ENCODE peak calls at places on chromosomes 12 and 14, in five cellular contexts. P is ELF-1; X is MV-4-11; J is activated gamma-delta T cell treated with anti-CD3 and anti-CD28 coated beads, Interleukin-2, amount 50 U/mL, for 16 hours; Y is astrocyte of the spinal cord. I is an unnamed sample.

GRCh38 chr12:50597200-50598195 is 92.7 kb downstream of the DIP2B start:
- DNase-seq in Y (peak; percentile 77), X (peak; percentile 54), P (no peak), J (peak; percentile 19), I (peak; percentile 76)

GRCh38 chr12:113103756-113104450 is 31.7 kb downstream of the RASAL1 start:
- DNase-seq in J (no peak), X (no peak), P (peak; percentile 84), Y (no peak), I (no peak)

GRCh38 chr14:20489093-20489994 is 16.0 kb upstream of the RNASE10 start:
- DNase-seq in X (peak; percentile 80), P (no peak), Y (peak; percentile 17), J (no peak), I (peak; percentile 44)

GRCh38 chr14:95535226-95536021 is 574 bp downstream of the GLRX5 start:
- DNase-seq in P (no peak), J (no peak), Y (no peak), X (no peak), I (no peak)

GRCh38 chr12:104243971-104244370 is 28.4 kb downstream of the TXNRD1 start:
- DNase-seq in X (no peak), J (no peak), Y (no peak), P (no peak), I (no peak)

GRCh38 chr12:48003226-48004038 is 844 bp downstream of the COL2A1 start:
- DNase-seq in X (no peak), Y (peak; percentile 3), J (no peak), P (peak; percentile 41), I (no peak)

GRCh38 chr14:32230181-32230580 is 27.1 kb upstream of the RNU6-8 start:
- DNase-seq in Y (peak; percentile 41), P (no peak), J (no peak), X (no peak), I (no peak)

GRCh38 chr12:100843061-100843460 is 48.5 kb downstream of the ANO4 start:
- DNase-seq in Y (no peak), P (no peak), X (no peak), J (no peak), I (no peak)

GRCh38 chr14:60488175-60488574 is 2.3 kb upstream of the C14orf39 start:
- DNase-seq in P (no peak), J (no peak), Y (no peak), X (no peak), I (no peak)

GRCh38 chr14:33768458-33768830 is 182.4 kb downstream of the EGLN3 start:
- DNase-seq in Y (no peak), J (no peak), P (no peak), X (no peak), I (no peak)

GRCh38 chr14:93105362-93105761 is 10.4 kb downstream of the ITPK1 start:
- DNase-seq in P (no peak), X (peak; percentile 78), J (no peak), Y (peak; percentile 60), I (peak; percentile 75)

GRCh38 chr12:67650127-67650495 is 1.6 kb downstream of the DYRK2 start:
- DNase-seq in X (no peak), P (no peak), J (no peak), Y (peak; percentile 17), I (peak; percentile 59)

GRCh38 chr12:27922591-27923139 is 49.9 kb downstream of the PTHLH start:
- DNase-seq in J (no peak), P (no peak), X (no peak), Y (peak; percentile 50), I (no peak)

GRCh38 chr14:50084666-50085065 is 31.7 kb downstream of the VCPKMT start:
- DNase-seq in J (no peak), Y (no peak), X (no peak), P (no peak), I (no peak)

GRCh38 chr12:76047742-76048141 is 16.2 kb upstream of the PHLDA1 start:
- DNase-seq in J (no peak), X (no peak), P (no peak), Y (no peak), I (no peak)

GRCh38 chr12:53224268-53224896 is 7.6 kb downstream of the RARG start:
- DNase-seq in X (no peak), J (no peak), Y (no peak), P (peak; percentile 69), I (no peak)

GRCh38 chr12:88946377-88946997 is 366.2 kb upstream of the KITLG start:
- DNase-seq in P (no peak), Y (peak; percentile 75), X (peak; percentile 86), J (no peak), I (peak; percentile 85)

GRCh38 chr14:98974113-98974512 is 297.9 kb downstream of the BCL11B start:
- DNase-seq in J (no peak), Y (no peak), P (no peak), X (no peak), I (no peak)

GRCh38 chr12:25327321-25327720 is 76.6 kb upstream of the KRAS start:
- DNase-seq in Y (no peak), J (no peak), X (no peak), P (no peak), I (no peak)

GRCh38 chr14:95918466-95918865 is 41.8 kb downstream of the TUNAR start:
- DNase-seq in J (no peak), X (no peak), Y (no peak), P (no peak), I (no peak)

GRCh38 chr12:6341439-6342139 is at the start of gene TNFRSF1A:
- DNase-seq in J (no peak), X (peak; percentile 86), Y (peak; percentile 84), P (peak; percentile 76), I (peak; percentile 90)

GRCh38 chr12:1593232-1594044 is 943 bp downstream of the FBXL14 start:
- DNase-seq in Y (peak; percentile 47), X (no peak), J (peak; percentile 25), P (peak; percentile 70), I (peak; percentile 53)

GRCh38 chr12:122062832-122063690 is 15.5 kb upstream of the MLXIP start:
- DNase-seq in X (peak; percentile 66), Y (peak; percentile 83), J (no peak), P (peak; percentile 93), I (peak; percentile 92)

GRCh38 chr14:89417469-89418225 is 614 bp upstream of the FOXN3 start:
- DNase-seq in Y (peak; percentile 50), J (peak; percentile 42), X (peak; percentile 79), P (peak; percentile 69), I (peak; percentile 85)

GRCh38 chr12:93884794-93885460 is 207.8 kb downstream of the CRADD start:
- DNase-seq in X (no peak), P (no peak), J (no peak), Y (peak; percentile 34), I (no peak)

GRCh38 chr14:53391631-53392030 is 238.5 kb upstream of the DDHD1 start:
- DNase-seq in Y (peak; percentile 88), J (no peak), X (no peak), P (no peak), I (no peak)

GRCh38 chr12:88836156-88836555 is 255.9 kb upstream of the KITLG start:
- DNase-seq in Y (no peak), J (no peak), P (no peak), X (no peak), I (no peak)

I was measured in KBM-7.